ENCODE peak calls at places on chromosomes 5 and 9, in nine cellular contexts. Q, I, J, U, M, O, R, K and X are unnamed samples.

GRCh38 chr9:114413909-114414308 is 26.1 kb upstream of the AKNA start:
- DNase-seq in Q (no peak), I (no peak), J (no peak), U (no peak), M (peak), O (no peak), R (no peak), K (no peak), X (no peak)

GRCh38 chr9:111622626-111623025 is 8.5 kb upstream of the DNAJC25 start:
- DNase-seq in Q (no peak), I (no peak), J (peak), U (no peak), M (peak), O (peak), R (peak), K (no peak), X (no peak)

GRCh38 chr5:31209341-31209740 is 15.9 kb downstream of the CDH6 start:
- DNase-seq in Q (no peak), I (no peak), J (no peak), U (no peak), M (no peak), O (no peak), R (no peak), K (no peak), X (no peak)

GRCh38 chr5:130333089-130333488 is 428.8 kb downstream of the CHSY3 start:
- DNase-seq in Q (no peak), I (no peak), J (no peak), U (no peak), M (peak), O (no peak), R (peak), K (no peak), X (no peak)

GRCh38 chr9:3181049-3181953 is 337.4 kb upstream of the PUM3 start:
- DNase-seq in Q (peak), I (peak), J (peak), U (peak), M (no peak), O (no peak), R (peak), K (peak), X (no peak)

GRCh38 chr9:33850267-33850629 is 33.3 kb downstream of the UBE2R2 start:
- DNase-seq in Q (no peak), I (no peak), J (no peak), U (no peak), M (no peak), O (no peak), R (no peak), K (no peak), X (no peak)

GRCh38 chr5:41636605-41637004 is 126.2 kb upstream of the PLCXD3 start:
- DNase-seq in Q (peak), I (no peak), J (no peak), U (no peak), M (no peak), O (no peak), R (peak), K (peak), X (no peak)

GRCh38 chr5:127060470-127060985 is 12.8 kb downstream of the C5orf63 start:
- DNase-seq in Q (no peak), I (no peak), J (no peak), U (no peak), M (no peak), O (no peak), R (no peak), K (no peak), X (no peak)

GRCh38 chr5:76583163-76584047 is 39.8 kb downstream of the F2RL2 start:
- DNase-seq in Q (no peak), I (no peak), J (no peak), U (no peak), M (no peak), O (no peak), R (no peak), K (no peak), X (no peak)

GRCh38 chr9:126125577-126125976 is 201.1 kb upstream of the MVB12B start:
- DNase-seq in Q (no peak), I (no peak), J (no peak), U (no peak), M (no peak), O (peak), R (no peak), K (peak), X (no peak)

GRCh38 chr5:152817311-152817710 is 412.2 kb upstream of the NMUR2 start:
- DNase-seq in Q (no peak), I (no peak), J (no peak), U (no peak), M (no peak), O (no peak), R (no peak), K (no peak), X (no peak)

GRCh38 chr5:114988096-114988495 is 181.6 kb downstream of the TRIM36 start:
- DNase-seq in Q (no peak), I (no peak), J (no peak), U (no peak), M (no peak), O (no peak), R (no peak), K (no peak), X (no peak)

GRCh38 chr9:16509946-16510504 is 360.4 kb downstream of the BNC2 start:
- DNase-seq in Q (no peak), I (no peak), J (no peak), U (no peak), M (peak), O (no peak), R (peak), K (no peak), X (no peak)

GRCh38 chr9:12739014-12739413 is 35.8 kb upstream of the LURAP1L start:
- DNase-seq in Q (no peak), I (no peak), J (no peak), U (no peak), M (peak), O (no peak), R (peak), K (no peak), X (no peak)

GRCh38 chr9:108535526-108535925 is 320.3 kb downstream of the ACTL7B start:
- DNase-seq in Q (peak), I (no peak), J (no peak), U (no peak), M (no peak), O (no peak), R (no peak), K (no peak), X (no peak)

GRCh38 chr9:101062686-101063085 is 34.2 kb downstream of the PLPPR1 start:
- DNase-seq in Q (no peak), I (no peak), J (no peak), U (no peak), M (no peak), O (no peak), R (no peak), K (no peak), X (no peak)

GRCh38 chr5:60675286-60675685 is 24.7 kb downstream of the DEPDC1B start:
- DNase-seq in Q (no peak), I (no peak), J (no peak), U (no peak), M (no peak), O (no peak), R (no peak), K (no peak), X (no peak)

GRCh38 chr9:100492952-100493351 is 20.0 kb downstream of the TMEFF1 start:
- DNase-seq in Q (no peak), I (no peak), J (no peak), U (no peak), M (peak), O (no peak), R (no peak), K (no peak), X (no peak)

GRCh38 chr9:101027733-101028345 is 688 bp upstream of the PLPPR1 start:
- DNase-seq in Q (peak), I (no peak), J (no peak), U (no peak), M (no peak), O (no peak), R (peak), K (no peak), X (no peak)

GRCh38 chr9:91896513-91897121 is 53.4 kb downstream of the ROR2 start:
- DNase-seq in Q (peak), I (peak), J (no peak), U (no peak), M (peak), O (no peak), R (peak), K (peak), X (no peak)

GRCh38 chr9:136088481-136088938 is 6.6 kb downstream of the NACC2 start:
- DNase-seq in Q (peak), I (no peak), J (peak), U (no peak), M (no peak), O (no peak), R (no peak), K (no peak), X (no peak)

GRCh38 chr9:85298434-85298833 is 443.3 kb downstream of the AGTPBP1 start:
- DNase-seq in Q (no peak), I (no peak), J (no peak), U (no peak), M (no peak), O (no peak), R (no peak), K (no peak), X (no peak)

GRCh38 chr5:57724836-57725235 is 242.2 kb upstream of the ACTBL2 start:
- DNase-seq in Q (no peak), I (no peak), J (no peak), U (no peak), M (peak), O (no peak), R (peak), K (no peak), X (no peak)

GRCh38 chr5:150217874-150218692 is 28.2 kb downstream of the SLC6A7 start:
- DNase-seq in Q (peak), I (peak), J (peak), U (peak), M (peak), O (peak), R (peak), K (peak), X (peak)

GRCh38 chr9:2493106-2493505 is 128.5 kb upstream of the VLDLR start:
- DNase-seq in Q (no peak), I (no peak), J (no peak), U (no peak), M (peak), O (no peak), R (no peak), K (no peak), X (no peak)

GRCh38 chr5:36840077-36840476 is 36.5 kb upstream of the NIPBL start:
- DNase-seq in Q (no peak), I (no peak), J (no peak), U (no peak), M (no peak), O (no peak), R (no peak), K (no peak), X (no peak)

GRCh38 chr5:95872333-95873268 is 50.1 kb upstream of the GLRX start:
- DNase-seq in Q (no peak), I (no peak), J (no peak), U (no peak), M (no peak), O (no peak), R (no peak), K (no peak), X (no peak)

GRCh38 chr5:134084166-134084565 is 30.3 kb upstream of the TCF7 start:
- DNase-seq in Q (no peak), I (no peak), J (no peak), U (no peak), M (no peak), O (no peak), R (no peak), K (no peak), X (no peak)

GRCh38 chr9:134356496-134357470 is 30.5 kb downstream of the RXRA start:
- DNase-seq in Q (no peak), I (peak), J (peak), U (no peak), M (no peak), O (peak), R (peak), K (no peak), X (no peak)

GRCh38 chr9:23683476-23684095 is 142.5 kb downstream of the ELAVL2 start:
- DNase-seq in Q (peak), I (no peak), J (no peak), U (no peak), M (peak), O (no peak), R (no peak), K (no peak), X (no peak)

GRCh38 chr5:94503677-94504076 is 114.7 kb downstream of the KIAA0825 start:
- DNase-seq in Q (no peak), I (no peak), J (no peak), U (no peak), M (no peak), O (no peak), R (no peak), K (no peak), X (no peak)

GRCh38 chr9:135247174-135247930 is 159.9 kb downstream of the OLFM1 start:
- DNase-seq in Q (no peak), I (peak), J (peak), U (no peak), M (no peak), O (peak), R (no peak), K (no peak), X (no peak)

GRCh38 chr5:572398-573019 is 39.6 kb upstream of the CEP72 start:
- DNase-seq in Q (no peak), I (no peak), J (no peak), U (no peak), M (no peak), O (no peak), R (no peak), K (no peak), X (no peak)

GRCh38 chr5:135508496-135509005 is 27.2 kb downstream of the NEUROG1 start:
- DNase-seq in Q (peak), I (peak), J (no peak), U (no peak), M (no peak), O (no peak), R (no peak), K (peak), X (no peak)

GRCh38 chr5:71830626-71831539 is 111.8 kb downstream of the CARTPT start:
- DNase-seq in Q (no peak), I (peak), J (peak), U (peak), M (peak), O (peak), R (peak), K (peak), X (no peak)

GRCh38 chr5:40570408-40571129 is 109.1 kb upstream of the PTGER4 start:
- DNase-seq in Q (no peak), I (no peak), J (no peak), U (no peak), M (peak), O (no peak), R (peak), K (no peak), X (peak)

GRCh38 chr5:173614591-173614990 is 1.9 kb downstream of the BOD1 start:
- DNase-seq in Q (no peak), I (no peak), J (no peak), U (no peak), M (no peak), O (no peak), R (no peak), K (no peak), X (no peak)

GRCh38 chr9:129769582-129770107 is 16.8 kb upstream of the PTGES start:
- DNase-seq in Q (no peak), I (no peak), J (no peak), U (no peak), M (no peak), O (no peak), R (no peak), K (no peak), X (no peak)

GRCh38 chr5:141908796-141909195 is 14.9 kb upstream of the DELE1 start:
- DNase-seq in Q (no peak), I (no peak), J (no peak), U (no peak), M (peak), O (no peak), R (peak), K (no peak), X (no peak)

GRCh38 chr9:127264462-127265040 is at the start of gene GARNL3:
- DNase-seq in Q (peak), I (no peak), J (no peak), U (no peak), M (no peak), O (no peak), R (no peak), K (no peak), X (no peak)
- H3K27ac ChIP-seq in Q (no peak), I (no peak), J (no peak), U (peak), M (no peak), O (peak), R (no peak), K (no peak), X (no peak)

DNA sequence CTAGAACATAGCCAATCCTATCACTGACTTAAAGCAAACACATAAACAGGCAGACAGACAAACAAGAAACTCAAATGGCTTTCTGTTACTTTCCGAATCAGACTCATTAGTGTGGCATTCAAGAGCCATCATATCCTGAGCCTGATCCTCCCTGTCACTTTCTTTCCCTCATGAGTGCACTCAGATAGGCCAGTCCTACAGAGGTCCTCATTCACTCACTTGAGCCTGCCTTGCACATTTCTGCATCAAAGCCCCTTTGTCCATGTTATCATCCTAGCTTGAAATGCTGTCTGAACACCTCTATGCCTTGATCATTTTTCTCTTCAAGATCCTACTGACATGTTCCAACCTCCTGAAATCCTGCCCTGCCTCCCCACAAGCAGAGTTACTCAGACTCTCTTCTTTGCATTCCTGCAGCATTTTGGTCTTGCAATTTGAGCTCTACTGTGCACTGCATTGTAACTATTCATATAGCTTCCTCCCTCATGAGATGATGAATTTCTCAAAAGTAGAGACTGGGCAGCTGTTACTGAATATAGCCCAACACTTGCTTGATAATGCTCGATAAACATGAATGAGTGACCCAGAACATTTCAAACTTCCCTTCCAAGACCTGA is 126.9 kb downstream of the PALM2AKAP2 start:
- DNase-seq in Q (no peak), I (no peak), J (no peak), U (no peak), M (peak), O (no peak), R (no peak), K (peak), X (no peak)
- TF ChIP-seq CTCF in Q (no peak), I (no peak), J (no peak), U (no peak), M (no peak), O (no peak), R (no peak), K (peak), X (peak)

GRCh38 chr5:34698754-34699153 is 42.6 kb downstream of the RAI14 start:
- DNase-seq in Q (no peak), I (no peak), J (peak), U (no peak), M (no peak), O (no peak), R (no peak), K (no peak), X (no peak)
- H3K27ac ChIP-seq in Q (no peak), I (no peak), J (peak), U (no peak), M (no peak), O (no peak), R (no peak), K (no peak), X (no peak)

GRCh38 chr5:15286659-15287058 is 213.3 kb upstream of the FBXL7 start:
- DNase-seq in Q (peak), I (no peak), J (no peak), U (no peak), M (no peak), O (no peak), R (no peak), K (peak), X (no peak)
- TF ChIP-seq CTCF in Q (peak), I (no peak), J (peak), U (peak), M (no peak), O (no peak), R (no peak), K (peak), X (no peak)

GRCh38 chr5:13591621-13592020 is 352.9 kb downstream of the DNAH5 start:
- DNase-seq in Q (no peak), I (no peak), J (no peak), U (no peak), M (peak), O (no peak), R (peak), K (no peak), X (no peak)
- H3K27ac ChIP-seq in Q (no peak), I (no peak), J (no peak), U (peak), M (no peak), O (no peak), R (peak), K (no peak), X (no peak)

GRCh38 chr5:169848792-169849191 is 131.5 kb downstream of the INSYN2B start:
- DNase-seq in Q (no peak), I (no peak), J (no peak), U (no peak), M (no peak), O (no peak), R (no peak), K (no peak), X (no peak)

GRCh38 chr5:169847519-169847918 is 132.8 kb downstream of the INSYN2B start:
- DNase-seq in Q (no peak), I (no peak), J (no peak), U (no peak), M (no peak), O (no peak), R (no peak), K (no peak), X (no peak)

GRCh38 chr5:169848271-169848670 is 132.0 kb downstream of the INSYN2B start:
- DNase-seq in Q (no peak), I (no peak), J (no peak), U (no peak), M (no peak), O (no peak), R (peak), K (no peak), X (no peak)

GRCh38 chr5:169850407-169850806 is 129.9 kb downstream of the INSYN2B start:
- DNase-seq in Q (no peak), I (no peak), J (no peak), U (no peak), M (no peak), O (no peak), R (no peak), K (no peak), X (no peak)
- TF ChIP-seq CTCF in Q (peak), I (no peak), J (no peak), U (no peak), M (peak), O (no peak), R (peak), K (no peak), X (peak)

GRCh38 chr9:107485451-107486043 is 4.0 kb downstream of the KLF4 start:
- DNase-seq in Q (no peak), I (no peak), J (no peak), U (no peak), M (no peak), O (no peak), R (no peak), K (no peak), X (no peak)
- H3K27ac ChIP-seq in Q (no peak), I (peak), J (peak), U (no peak), M (no peak), O (peak), R (no peak), K (no peak), X (no peak)

GRCh38 chr5:143682221-143682620 is 129.7 kb upstream of the HMHB1 start:
- DNase-seq in Q (no peak), I (no peak), J (no peak), U (no peak), M (no peak), O (no peak), R (no peak), K (peak), X (no peak)

GRCh38 chr5:143687604-143688003 is 124.4 kb upstream of the HMHB1 start:
- DNase-seq in Q (no peak), I (no peak), J (no peak), U (no peak), M (no peak), O (no peak), R (no peak), K (no peak), X (no peak)

GRCh38 chr5:143683459-143683858 is 128.5 kb upstream of the HMHB1 start:
- DNase-seq in Q (no peak), I (no peak), J (no peak), U (no peak), M (no peak), O (no peak), R (no peak), K (no peak), X (peak)

GRCh38 chr5:143682788-143683419 is 129.1 kb upstream of the HMHB1 start:
- DNase-seq in Q (no peak), I (no peak), J (no peak), U (no peak), M (no peak), O (no peak), R (no peak), K (no peak), X (no peak)

GRCh38 chr5:143685416-143685815 is 126.5 kb upstream of the HMHB1 start:
- DNase-seq in Q (no peak), I (peak), J (no peak), U (no peak), M (no peak), O (no peak), R (no peak), K (no peak), X (no peak)
- TF ChIP-seq CTCF in Q (peak), I (no peak), J (no peak), U (peak), M (peak), O (no peak), R (peak), K (peak), X (peak)